ENCODE peak calls at places on chromosomes 4 and X, in four cellular contexts. U is right lobe of liver, G is PC-3, I is fibroblast of lung. Z is an unnamed sample.

GRCh38 chr4:185742766-185743165 is 69.2 kb downstream of the SORBS2 start:
- DNase-seq in I (no peak), U (peak; percentile 68), G (peak; percentile 28), Z (no peak)

GRCh38 chr4:103306870-103307345 is 108.8 kb upstream of the CENPE start:
- DNase-seq in U (peak; percentile 62), G (peak; percentile 3), I (no peak), Z (no peak)

GRCh38 chr4:182248295-182248694 is 5.1 kb downstream of the TENM3 start:
- DNase-seq in I (no peak), G (no peak), U (no peak), Z (no peak)

GRCh38 chrX:25021132-25021498 is 5.3 kb upstream of the ARX start:
- DNase-seq in G (no peak), U (no peak), I (no peak), Z (no peak)

GRCh38 chr4:16253127-16253960 is 27.1 kb upstream of the TAPT1 start:
- DNase-seq in U (no peak), G (peak; percentile 77), I (peak; percentile 81), Z (no peak)

GRCh38 chr4:47744253-47744652 is 93.6 kb downstream of the CORIN start:
- DNase-seq in I (no peak), G (peak; percentile 6), U (no peak), Z (no peak)

GRCh38 chr4:107058828-107059227 is 22.7 kb upstream of the DKK2 start:
- DNase-seq in I (no peak), G (no peak), U (no peak), Z (no peak)

GRCh38 chr4:165133150-165133549 is 20.5 kb upstream of the TMEM192 start:
- DNase-seq in I (no peak), U (no peak), G (no peak), Z (no peak)

GRCh38 chrX:6002056-6002455 is 226.6 kb downstream of the NLGN4X start:
- DNase-seq in U (no peak), G (no peak), I (no peak), Z (no peak)

GRCh38 chrX:137428777-137429564 is 137.0 kb upstream of the ZIC3 start:
- DNase-seq in I (no peak), U (no peak), G (no peak), Z (no peak)

DNA sequence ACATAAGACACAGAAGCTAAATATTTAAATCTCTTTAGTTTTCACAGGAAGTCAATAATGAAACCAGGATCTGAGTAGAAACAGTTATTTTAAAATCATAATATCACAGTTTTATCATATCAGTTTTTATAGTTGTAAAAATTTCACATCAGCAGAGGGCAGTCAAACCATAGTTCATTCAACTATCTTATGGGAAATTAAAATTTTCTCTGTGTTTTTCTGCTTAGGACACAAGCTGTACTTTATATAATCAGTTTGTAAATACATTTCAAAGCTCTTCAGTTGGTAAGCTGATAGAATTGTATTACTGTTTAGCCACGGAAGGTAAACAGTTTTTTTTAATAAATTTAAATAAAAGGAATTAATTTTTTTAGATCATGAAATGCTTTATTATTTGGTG is 204.8 kb upstream of the NUDT6 start:
- DNase-seq in G (peak; percentile 37), I (peak; percentile 60), U (no peak), Z (no peak)
- TF ChIP-seq CTCF in G (peak; percentile 54), I (no peak), U (peak; percentile 24), Z (no peak)

DNA sequence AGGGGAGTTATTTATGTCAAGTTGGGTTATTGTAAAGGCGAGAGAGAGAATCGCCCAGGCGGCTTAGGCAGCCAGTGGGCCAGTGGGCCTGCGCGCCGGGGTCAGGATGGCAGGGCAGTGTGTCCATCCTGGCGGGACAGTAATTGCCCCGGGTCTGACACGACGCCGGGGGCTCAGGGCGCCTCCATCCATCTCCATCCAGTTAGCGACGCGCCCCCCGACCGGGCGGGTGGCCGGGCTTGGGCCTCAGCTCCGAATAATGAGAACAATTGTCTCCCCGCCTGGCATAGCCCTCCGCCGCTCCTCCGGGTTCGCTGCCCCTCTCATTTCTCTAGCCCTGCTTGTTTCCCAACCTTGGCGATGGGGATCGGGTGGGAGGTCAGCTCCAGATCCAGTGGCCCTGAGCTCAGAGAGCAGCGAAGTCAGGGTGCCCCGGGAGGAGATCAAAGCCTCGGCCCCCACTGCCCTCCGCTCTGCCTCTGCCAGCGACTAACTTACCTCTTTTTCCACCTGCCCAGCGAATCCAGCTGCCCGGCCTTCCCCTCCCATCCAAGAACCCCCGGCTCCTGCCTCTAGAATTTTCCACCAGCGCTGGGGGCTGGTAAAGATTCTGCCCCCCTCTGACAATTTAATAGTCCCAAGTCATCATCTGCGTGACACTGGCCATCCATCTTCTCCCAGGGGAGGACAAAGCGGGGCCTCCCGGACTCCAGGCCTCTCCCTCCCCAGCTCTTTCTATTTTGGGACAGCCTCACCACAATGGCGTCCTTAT is 56.9 kb upstream of the TMEM33 start:
- DNase-seq in G (no peak), I (no peak), U (no peak), Z (peak; percentile 62)
- H3K27me3 ChIP-seq in G (peaks cover 32% of the 10 kb centered on the region), I (peaks cover 73% of the 10 kb centered on the region), U (no peaks in the 10 kb centered on the region), Z (peaks cover 97% of the 10 kb centered on the region)

GRCh38 chrX:40055495-40055894 is 42.3 kb downstream of the BCOR start:
- DNase-seq in I (no peak), U (no peak), G (peak; percentile 47), Z (no peak)
- H3K9me3 ChIP-seq in I (no peaks in the 10 kb centered on the region), U (no peaks in the 10 kb centered on the region), G (peaks cover 6% of the 10 kb centered on the region), Z (peaks cover 18% of the 10 kb centered on the region)

GRCh38 chrX:132677233-132677716 is 188.4 kb upstream of the MBNL3 start:
- DNase-seq in G (no peak), U (no peak), I (no peak), Z (no peak)

GRCh38 chrX:132676102-132676501 is 187.3 kb upstream of the MBNL3 start:
- DNase-seq in G (peak; percentile 4), I (no peak), U (no peak), Z (no peak)

GRCh38 chrX:132671229-132671641 is 182.4 kb upstream of the MBNL3 start:
- DNase-seq in I (no peak), U (no peak), G (peak; percentile 3), Z (no peak)

GRCh38 chrX:132676561-132677186 is 187.8 kb upstream of the MBNL3 start:
- DNase-seq in U (no peak), I (no peak), G (peak; percentile 33), Z (no peak)
- TF ChIP-seq CTCF in U (no peak), I (no peak), G (peak; percentile 41), Z (no peak)

DNA sequence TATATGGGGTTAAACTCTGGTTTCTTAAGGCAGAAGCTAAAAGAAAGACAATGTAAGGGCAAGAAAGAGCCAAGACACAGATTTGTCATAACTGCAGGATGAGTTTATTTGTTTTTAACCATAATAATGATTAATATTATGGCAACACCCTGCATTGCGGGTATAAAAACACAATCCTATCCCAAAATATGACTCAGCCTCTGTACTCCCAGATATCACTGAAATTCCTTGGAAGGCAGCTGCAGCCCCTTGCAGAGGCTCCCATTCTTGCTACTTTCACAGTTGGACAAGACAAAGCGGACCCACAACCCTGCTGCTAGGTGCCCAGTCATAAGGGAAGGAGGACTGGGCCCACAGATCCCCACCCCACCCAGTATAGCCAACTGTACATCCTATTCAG is 20.4 kb upstream of the FGF16 start:
- DNase-seq in G (peak; percentile 81), I (peak; percentile 55), U (no peak), Z (no peak)
- H3K27me3 ChIP-seq in G (no peaks in the 10 kb centered on the region), I (no peaks in the 10 kb centered on the region), U (no peaks in the 10 kb centered on the region), Z (no peaks in the 10 kb centered on the region)

GRCh38 chrX:70279081-70279480 is 2.9 kb upstream of the RAB41 start:
- DNase-seq in U (no peak), I (no peak), G (no peak), Z (no peak)

GRCh38 chrX:70280573-70280972 is 1.4 kb upstream of the RAB41 start:
- DNase-seq in U (no peak), G (no peak), I (no peak), Z (no peak)

DNA sequence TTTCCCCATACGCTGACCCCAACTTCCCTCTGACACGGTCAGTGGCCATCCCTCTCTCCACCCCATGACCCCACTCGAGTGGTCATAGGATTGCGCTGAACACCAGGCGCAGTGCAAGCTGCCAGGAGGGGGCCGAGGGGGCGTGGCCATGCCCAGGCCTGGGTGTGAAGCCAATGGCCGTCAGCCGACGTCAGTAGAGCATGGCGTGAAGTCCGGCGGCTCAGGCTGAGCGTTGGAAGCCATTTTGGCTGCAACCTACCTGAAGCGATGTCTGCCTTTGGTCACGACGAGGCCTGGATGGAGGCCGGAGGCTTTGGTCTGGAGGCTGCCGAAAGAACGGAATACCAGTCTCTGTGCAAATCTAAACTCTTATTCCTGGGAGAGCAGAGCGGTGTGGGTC is at the start of gene RAB41:
- DNase-seq in G (no peak), I (no peak), U (no peak), Z (no peak)
- H3K9me3 ChIP-seq in G (no peaks in the 10 kb centered on the region), I (no peaks in the 10 kb centered on the region), U (no peaks in the 10 kb centered on the region), Z (no peaks in the 10 kb centered on the region)

GRCh38 chr4:122346036-122346435 is 32.8 kb upstream of the ADAD1 start:
- DNase-seq in I (no peak), G (peak; percentile 3), U (no peak), Z (no peak)

GRCh38 chr4:122346503-122346902 is 32.3 kb upstream of the ADAD1 start:
- DNase-seq in U (no peak), G (no peak), I (no peak), Z (no peak)

DNA sequence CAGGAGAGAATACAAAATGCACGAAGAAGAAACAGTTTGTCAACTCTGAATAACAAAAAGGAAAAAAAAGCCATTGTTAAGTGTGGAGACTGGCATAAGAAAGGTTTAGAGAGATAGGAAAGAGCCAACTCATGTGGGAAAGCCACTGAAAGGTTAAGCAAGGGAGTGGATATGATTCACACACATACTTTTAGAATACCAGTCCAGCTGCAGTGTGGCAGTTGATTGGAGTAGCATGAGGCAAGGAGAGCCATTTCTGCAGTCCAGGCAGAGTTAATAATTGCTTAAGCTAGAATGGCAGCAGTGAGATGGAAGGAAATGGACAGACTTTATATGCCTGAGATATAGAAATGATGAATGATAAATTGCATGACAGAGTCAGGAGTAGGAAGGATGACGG is 36.9 kb upstream of the ADAD1 start:
- DNase-seq in I (peak; percentile 58), G (peak; percentile 30), U (no peak), Z (no peak)
- TF ChIP-seq CTCF in I (no peak), G (no peak), U (no peak), Z (no peak)

DNA sequence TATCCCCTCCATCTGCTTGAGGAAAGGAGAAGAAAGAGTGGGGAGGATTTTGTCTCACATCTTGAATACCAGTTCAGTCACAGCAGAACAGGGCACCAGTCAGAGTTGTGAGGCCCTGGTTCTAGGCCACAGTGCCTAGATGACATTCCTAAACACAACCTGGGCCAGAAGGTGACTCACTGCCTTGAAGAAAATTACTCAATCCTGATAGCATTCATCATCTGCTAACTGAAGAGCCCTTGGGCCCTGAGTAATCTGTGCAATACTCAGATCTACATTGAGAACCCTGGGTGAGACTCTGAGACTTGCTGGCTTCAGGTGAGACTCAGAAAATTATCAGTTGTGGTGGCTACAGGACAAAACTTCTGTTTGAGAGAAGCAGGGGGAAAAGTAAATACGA is 20.5 kb upstream of the PRR32 start:
- DNase-seq in U (no peak), I (no peak), G (peak; percentile 35), Z (no peak)
- H3K27me3 ChIP-seq in U (no peaks in the 10 kb centered on the region), I (no peaks in the 10 kb centered on the region), G (no peaks in the 10 kb centered on the region), Z (no peaks in the 10 kb centered on the region)

Z was measured in spleen.